ENCODE peak calls at places on chromosomes 16 and 17, in seven cellular contexts. L is neural progenitor cell; G is K562; W is HTR-8/SVneo; S is heart left ventricle; E is activated CD4-positive, CD25-positive, alpha-beta regulatory T cell treated with anti-CD3 and anti-CD28 coated beads, Interleukin-2, amount 50 U/mL, for 16 hours; D is activated T-cell treated with anti-CD3 and anti-CD28 coated beads, Interleukin-2, amount 50 U/mL, for 24 hours. O is an unnamed sample.

GRCh38 chr16:14284371-14284770 is 213.3 kb downstream of the MRTFB start:
- DNase-seq in S (no peak), L (peak), G (no peak), W (no peak), D (no peak), E (no peak), O (no peak)

GRCh38 chr16:58094791-58095574 is 34.2 kb downstream of the CFAP20 start:
- DNase-seq in E (no peak), L (no peak), D (no peak), W (no peak), G (no peak), S (no peak), O (no peak)

GRCh38 chr16:19771796-19772195 is 53.7 kb downstream of the IQCK start:
- DNase-seq in S (no peak), D (no peak), E (no peak), L (no peak), W (no peak), G (no peak), O (no peak)

GRCh38 chr16:64416232-64417010 is 705.4 kb downstream of the CDH11 start:
- DNase-seq in E (no peak), L (no peak), G (no peak), S (no peak), W (no peak), D (no peak), O (no peak)

GRCh38 chr16:83068686-83069085 is 441.9 kb downstream of the CDH13 start:
- DNase-seq in L (no peak), E (no peak), D (no peak), S (no peak), G (no peak), W (peak), O (no peak)

GRCh38 chr17:2420131-2420530 is 19.3 kb upstream of the MNT start:
- DNase-seq in L (no peak), E (no peak), S (no peak), W (no peak), D (no peak), G (no peak), O (no peak)

GRCh38 chr16:22621571-22622148 is 111.0 kb downstream of the NPIPB5 start:
- DNase-seq in S (no peak), W (no peak), G (no peak), E (no peak), D (no peak), L (no peak), O (no peak)

GRCh38 chr16:26727801-26728200 is 338.9 kb upstream of the C16orf82 start:
- DNase-seq in L (no peak), W (no peak), E (no peak), D (no peak), S (no peak), G (no peak), O (no peak)

GRCh38 chr17:82094931-82095776 is 2.9 kb downstream of the FASN start:
- DNase-seq in L (no peak), G (no peak), S (no peak), D (no peak), W (no peak), E (no peak), O (no peak)

GRCh38 chr16:11361043-11361442 is 15.8 kb downstream of the RMI2 start:
- DNase-seq in D (no peak), E (no peak), S (no peak), G (no peak), W (no peak), L (no peak), O (no peak)

GRCh38 chr16:85222151-85222863 is 110.0 kb upstream of the CIBAR2 start:
- DNase-seq in G (no peak), S (no peak), D (no peak), W (no peak), L (peak), E (no peak), O (no peak)

GRCh38 chr17:43126911-43127290 is 1.7 kb upstream of the BRCA1 start:
- DNase-seq in G (no peak), S (no peak), W (no peak), L (no peak), D (no peak), E (no peak), O (no peak)